ENCODE peak calls at places on chromosomes 13 and 19, in four cellular contexts. G is adrenal gland, O is thoracic aorta, D is uterus. U is an unnamed sample.

GRCh38 chr13:113784645-113785024 is 25.6 kb downstream of the TMEM255B start:
- DNase-seq in G (no peak), O (no peak), D (no peak), U (no peak)

GRCh38 chr19:49875801-49876421 is 1.2 kb downstream of the AKT1S1 start:
- DNase-seq in G (peak; percentile 67), O (no peak), D (peak; percentile 70), U (peak; percentile 51)

GRCh38 chr13:44300895-44301638 is 72.6 kb upstream of the SERP2 start:
- DNase-seq in G (peak; percentile 64), O (no peak), D (peak; percentile 72), U (peak; percentile 86)

GRCh38 chr13:80132741-80133601 is 208.0 kb downstream of the SPRY2 start:
- DNase-seq in G (peak; percentile 53), O (peak; percentile 38), D (peak; percentile 47), U (peak; percentile 79)

GRCh38 chr13:99959127-99959529 is 12.4 kb downstream of the ZIC5 start:
- DNase-seq in G (no peak), O (no peak), D (no peak), U (no peak)

GRCh38 chr13:74056829-74057564 is 77.2 kb downstream of the KLF12 start:
- DNase-seq in G (peak; percentile 11), O (no peak), D (peak; percentile 24), U (no peak)

GRCh38 chr19:33828266-33829075 is 31.8 kb downstream of the KCTD15 start:
- DNase-seq in G (no peak), O (no peak), D (no peak), U (no peak)

GRCh38 chr13:50608357-50608756 is 235.1 kb downstream of the DLEU7 start:
- DNase-seq in G (no peak), O (no peak), D (peak; percentile 35), U (no peak)

GRCh38 chr19:2168619-2169424 is 5.1 kb downstream of the DOT1L start:
- DNase-seq in G (peak; percentile 98), O (peak; percentile 99), D (peak; percentile 97), U (peak; percentile 88)

GRCh38 chr19:10593148-10593547 is 6.0 kb upstream of the AP1M2 start:
- DNase-seq in G (no peak), O (no peak), D (no peak), U (no peak)

GRCh38 chr19:28883241-28883693 is 329.7 kb downstream of the UQCRFS1 start:
- DNase-seq in G (no peak), O (no peak), D (no peak), U (peak; percentile 74)

GRCh38 chr13:33270906-33271538 is 14.5 kb downstream of the STARD13 start:
- DNase-seq in G (no peak), O (no peak), D (no peak), U (no peak)

GRCh38 chr19:6680141-6680540 is 10.2 kb upstream of the TNFSF14 start:
- DNase-seq in G (no peak), O (no peak), D (no peak), U (no peak)

GRCh38 chr13:80137994-80138393 is 202.9 kb downstream of the SPRY2 start:
- DNase-seq in G (no peak), O (no peak), D (no peak), U (peak; percentile 20)

GRCh38 chr13:32135655-32136054 is 104.1 kb downstream of the FRY start:
- DNase-seq in G (no peak), O (no peak), D (no peak), U (no peak)

GRCh38 chr13:73656863-73657262 is 477.3 kb downstream of the KLF12 start:
- DNase-seq in G (no peak), O (no peak), D (no peak), U (no peak)

GRCh38 chr13:47188802-47189201 is 291.9 kb upstream of the HTR2A start:
- DNase-seq in G (no peak), O (no peak), D (no peak), U (peak; percentile 57)

GRCh38 chr13:44842158-44842557 is 147.1 kb downstream of the NUFIP1 start:
- DNase-seq in G (no peak), O (no peak), D (no peak), U (peak; percentile 49)

GRCh38 chr13:30810261-30810701 is 74.9 kb downstream of the ALOX5AP start:
- DNase-seq in G (no peak), O (no peak), D (no peak), U (no peak)

GRCh38 chr13:50125306-50125555 is 110.0 kb downstream of the KCNRG start:
- DNase-seq in G (no peak), O (no peak), D (no peak), U (no peak)

GRCh38 chr13:63408227-63409202 is 1992.9 kb upstream of the PCDH20 start:
- DNase-seq in G (no peak), O (no peak), D (no peak), U (peak; percentile 33)

GRCh38 chr19:14563590-14563926 is 8.3 kb downstream of the NDUFB7 start:
- DNase-seq in G (no peak), O (no peak), D (no peak), U (no peak)
- H3K4me1 ChIP-seq in G (peaks cover 30% of the 10 kb centered on the region), O (peaks cover 36% of the 10 kb centered on the region), D (no peaks in the 10 kb centered on the region), U (peaks cover 28% of the 10 kb centered on the region)

GRCh38 chr19:12244370-12244769 is 50.3 kb downstream of the ZNF44 start:
- DNase-seq in G (no peak), O (no peak), D (no peak), U (no peak)
- TF ChIP-seq CTCF in G (no peak), O (no peak), D (no peak), U (no peak)

GRCh38 chr13:52405369-52405766 is 604 bp downstream of the THSD1 start:
- DNase-seq in G (no peak), O (no peak), D (no peak), U (no peak)
- H3K27ac ChIP-seq in G (no peak overlapping the region), O (no peak overlapping the region), D (peak overlapping the region; percentile 47), U (no peak overlapping the region)

GRCh38 chr13:97200081-97200942 is 21.8 kb upstream of the MBNL2 start:
- DNase-seq in G (no peak), O (no peak), D (no peak), U (no peak)
- H3K4me1 ChIP-seq in G (peaks cover 4% of the 10 kb centered on the region), O (no peaks in the 10 kb centered on the region), D (no peaks in the 10 kb centered on the region), U (no peaks in the 10 kb centered on the region)

DNA sequence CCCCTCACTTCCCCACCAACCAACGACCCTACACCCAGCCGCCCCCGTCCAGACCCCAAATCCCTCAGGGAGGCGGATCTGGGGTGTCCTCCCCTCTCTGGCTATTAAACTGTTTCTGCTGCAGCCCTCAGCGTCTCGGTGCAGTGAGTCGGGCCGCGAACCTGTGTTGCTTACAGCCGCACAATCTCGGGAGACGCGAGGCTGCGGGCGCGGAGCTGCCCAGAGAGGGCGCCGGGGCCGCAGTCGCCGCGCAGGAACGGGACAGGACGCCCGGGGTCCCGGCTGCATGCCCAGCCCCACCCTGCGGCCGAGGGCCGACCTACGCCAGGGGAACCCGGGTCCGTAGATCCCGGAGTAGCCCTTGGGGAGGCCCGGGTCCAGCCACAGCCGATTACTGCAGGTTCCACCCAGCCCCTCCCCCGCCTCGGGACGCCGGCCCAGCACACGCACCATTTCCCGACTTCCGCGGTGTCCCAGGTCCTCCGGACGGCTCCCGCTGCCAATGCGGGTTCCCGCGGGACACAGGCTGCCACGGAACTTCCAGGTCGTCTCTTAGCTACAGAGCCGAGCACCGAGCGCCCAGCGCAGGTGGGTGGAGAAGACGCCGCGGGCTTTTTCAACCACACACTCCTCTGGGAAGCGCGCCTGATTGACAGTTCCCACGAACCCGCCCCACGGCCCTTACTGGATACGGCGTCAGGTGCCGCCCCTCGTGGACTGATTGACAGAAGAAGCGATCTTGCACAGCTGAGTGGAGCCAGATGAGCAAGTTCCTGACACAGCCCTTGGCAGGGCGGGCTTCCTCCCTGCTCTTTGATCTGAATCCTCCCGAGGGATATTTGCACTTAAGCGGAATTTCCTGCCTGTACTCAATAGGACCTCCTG is at the start of gene ZNF799:
- DNase-seq in G (peak; percentile 99), O (peak; percentile 97), D (peak; percentile 98), U (peak; percentile 93)
- TF ChIP-seq CTCF in G (no peak), O (no peak), D (no peak), U (peak; percentile 1)

GRCh38 chr19:16326401-16327130 is 1.9 kb downstream of the KLF2 start:
- DNase-seq in G (no peak), O (no peak), D (no peak), U (no peak)
- H3K27ac ChIP-seq in G (peak overlapping the region; percentile 74), O (peak overlapping the region; percentile 99), D (peak overlapping the region; percentile 98), U (no peak overlapping the region)

DNA sequence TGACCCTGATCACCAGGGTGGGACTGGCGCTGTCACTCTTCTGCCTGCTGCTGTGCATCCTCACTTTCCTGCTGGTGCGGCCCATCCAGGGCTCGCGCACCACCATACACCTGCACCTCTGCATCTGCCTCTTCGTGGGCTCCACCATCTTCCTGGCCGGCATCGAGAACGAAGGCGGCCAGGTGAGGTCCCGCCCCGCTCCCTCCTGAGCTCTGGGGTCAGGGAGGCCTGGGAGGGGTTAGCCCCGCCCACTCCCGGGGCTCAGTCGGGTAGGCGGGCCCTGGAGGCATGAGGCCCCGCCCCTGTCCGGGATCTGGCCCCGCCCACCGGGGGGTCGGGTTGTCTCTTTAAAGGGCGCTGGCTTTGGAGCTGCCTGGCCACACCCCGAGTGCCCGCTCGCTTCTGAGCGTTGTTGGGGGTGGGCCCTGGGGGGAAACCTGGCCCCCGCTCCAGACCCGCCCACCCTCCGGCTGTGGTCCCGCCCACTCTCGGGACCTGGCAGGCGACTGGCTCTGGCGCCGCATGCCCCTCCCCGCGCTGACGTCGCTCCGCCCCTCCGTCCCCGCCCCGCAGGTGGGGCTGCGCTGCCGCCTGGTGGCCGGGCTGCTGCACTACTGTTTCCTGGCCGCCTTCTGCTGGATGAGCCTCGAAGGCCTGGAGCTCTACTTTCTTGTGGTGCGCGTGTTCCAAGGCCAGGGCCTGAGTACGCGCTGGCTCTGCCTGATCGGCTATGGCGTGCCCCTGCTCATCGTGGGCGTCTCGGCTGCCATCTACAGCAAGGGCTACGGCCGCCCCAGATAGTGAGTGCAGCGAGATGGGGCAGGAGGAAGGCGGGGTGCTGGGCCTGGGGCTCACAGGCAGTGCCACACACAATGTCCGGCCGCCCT is 13.1 kb downstream of the DDX39A start:
- DNase-seq in G (peak; percentile 92), O (no peak), D (peak; percentile 78), U (peak; percentile 95)
- H3K4me1 ChIP-seq in G (peaks cover 36% of the 10 kb centered on the region), O (peaks cover 20% of the 10 kb centered on the region), D (no peaks in the 10 kb centered on the region), U (no peaks in the 10 kb centered on the region)

U was measured in cardiac muscle cell.